ENCODE peak calls at places on chromosomes 11 and 22, in eight cellular contexts. Q, D, P, A, E, L, S and W are unnamed samples.
A peak's percentile ranks its signal among the peaks of the same experiment; 100 is the strongest.

GRCh38 chr11:65524747-65525658 is at the start of gene SCYL1:
- DNase-seq in D (peak; percentile 39), A (peak; percentile 82), P (no peak), Q (no peak), L (peak; percentile 79), E (peak; percentile 85), S (peak; percentile 12), W (peak; percentile 57)

GRCh38 chr11:134634897-134635831 is 223.1 kb upstream of the B3GAT1 start:
- DNase-seq in Q (no peak), D (no peak), E (no peak), S (no peak), A (no peak), L (no peak), P (no peak), W (no peak)

GRCh38 chr22:44046485-44047141 is 22.5 kb downstream of the PARVB start:
- DNase-seq in S (no peak), Q (no peak), L (no peak), D (no peak), A (peak; percentile 57), P (no peak), E (no peak), W (no peak)

GRCh38 chr22:31179345-31179744 is 19.4 kb downstream of the RNF185 start:
- DNase-seq in A (no peak), Q (no peak), P (peak; percentile 84), D (no peak), S (no peak), E (no peak), L (no peak), W (peak; percentile 26)

GRCh38 chr11:123973816-123974215 is 3.8 kb downstream of the OR10S1 start:
- DNase-seq in D (peak; percentile 20), E (no peak), P (peak; percentile 99), A (no peak), Q (no peak), L (no peak), S (no peak), W (peak; percentile 43)

GRCh38 chr22:42500836-42501179 is 18.8 kb downstream of the RRP7A start:
- DNase-seq in L (no peak), Q (no peak), P (no peak), E (no peak), S (no peak), D (no peak), A (peak; percentile 25), W (no peak)

GRCh38 chr11:125935056-125935455 is 10.8 kb upstream of the VSIG10L2 start:
- DNase-seq in A (no peak), S (no peak), Q (no peak), P (no peak), D (no peak), L (no peak), E (no peak), W (no peak)

GRCh38 chr11:112085822-112086421 is 634 bp downstream of the TIMM8B start:
- DNase-seq in D (no peak), L (no peak), Q (no peak), E (no peak), P (peak; percentile 13), A (no peak), S (no peak), W (no peak)

GRCh38 chr11:133414503-133414902 is 117.8 kb downstream of the OPCML start:
- DNase-seq in D (no peak), E (no peak), P (no peak), Q (no peak), L (no peak), A (no peak), S (no peak), W (no peak)

GRCh38 chr11:119585038-119585666 is 143.8 kb downstream of the NECTIN1 start:
- DNase-seq in L (no peak), E (no peak), A (no peak), P (peak; percentile 49), S (no peak), D (no peak), Q (no peak), W (no peak)

GRCh38 chr11:2154195-2154585 is 6.8 kb downstream of the INS start:
- DNase-seq in D (no peak), Q (no peak), P (no peak), E (no peak), S (no peak), A (no peak), L (no peak), W (no peak)

GRCh38 chr11:112129656-112130055 is 34.2 kb downstream of the IL18 start:
- DNase-seq in S (no peak), D (no peak), A (no peak), E (no peak), P (no peak), L (no peak), Q (no peak), W (no peak)

GRCh38 chr11:10942621-10943020 is 84.8 kb upstream of the ZBED5 start:
- DNase-seq in P (peak; percentile 61), A (no peak), L (no peak), D (no peak), Q (no peak), E (no peak), S (no peak), W (no peak)

GRCh38 chr11:75635009-75635909 is 33.6 kb downstream of the MAP6 start:
- DNase-seq in A (peak; percentile 23), P (peak; percentile 36), L (peak; percentile 61), S (no peak), Q (no peak), D (no peak), E (no peak), W (peak; percentile 39)

GRCh38 chr11:26522912-26523610 is 49.0 kb downstream of the MUC15 start:
- DNase-seq in D (no peak), P (peak; percentile 63), Q (peak; percentile 21), A (no peak), S (peak; percentile 10), L (no peak), E (no peak), W (peak; percentile 1)

GRCh38 chr11:67538306-67538705 is 15.1 kb upstream of the CABP2 start:
- DNase-seq in E (no peak), L (no peak), A (no peak), D (no peak), S (no peak), P (no peak), Q (no peak), W (no peak)

GRCh38 chr22:35961480-35961902 is 67.1 kb downstream of the RBFOX2 start:
- DNase-seq in P (peak; percentile 45), S (peak; percentile 87), A (peak; percentile 20), Q (peak; percentile 47), L (peak; percentile 75), D (no peak), E (no peak), W (peak; percentile 64)

GRCh38 chr22:49301398-49302149 is 526.1 kb downstream of the BRD1 start:
- DNase-seq in E (no peak), S (no peak), D (no peak), L (peak; percentile 46), P (no peak), A (no peak), Q (no peak), W (no peak)

GRCh38 chr22:50670513-50670912 is 2.1 kb upstream of the SHANK3 start:
- DNase-seq in Q (no peak), A (no peak), L (peak; percentile 57), S (no peak), P (no peak), E (no peak), D (no peak), W (no peak)

GRCh38 chr11:75562836-75563484 is 907 bp downstream of the SERPINH1 start:
- DNase-seq in D (no peak), Q (no peak), A (no peak), P (peak; percentile 44), E (no peak), S (peak; percentile 73), L (no peak), W (no peak)

GRCh38 chr11:45761659-45762058 is 43.3 kb upstream of the SLC35C1 start:
- DNase-seq in A (no peak), Q (no peak), D (no peak), P (no peak), S (no peak), E (no peak), L (no peak), W (no peak)
- TF ChIP-seq CTCF in A (no peak), Q (no peak), D (no peak), P (no peak), S (no peak), E (no peak), L (no peak), W (no peak)

GRCh38 chr11:57761301-57762234 is at the start of gene CTNND1:
- DNase-seq in Q (peak; percentile 84), P (peak; percentile 96), E (peak; percentile 83), S (peak; percentile 94), A (peak; percentile 84), D (peak; percentile 93), L (peak; percentile 95), W (peak; percentile 98)

GRCh38 chr11:57763568-57763967 is 2.0 kb downstream of the CTNND1 start:
- DNase-seq in P (no peak), S (no peak), E (no peak), Q (no peak), D (no peak), L (no peak), A (no peak), W (no peak)

GRCh38 chr11:57764527-57764926 is 2.9 kb downstream of the CTNND1 start:
- DNase-seq in A (no peak), L (no peak), D (no peak), Q (no peak), P (no peak), S (no peak), E (no peak), W (no peak)

GRCh38 chr11:57764972-57765371 is 3.4 kb downstream of the CTNND1 start:
- DNase-seq in P (no peak), S (no peak), L (no peak), Q (no peak), D (no peak), E (no peak), A (no peak), W (no peak)

DNA sequence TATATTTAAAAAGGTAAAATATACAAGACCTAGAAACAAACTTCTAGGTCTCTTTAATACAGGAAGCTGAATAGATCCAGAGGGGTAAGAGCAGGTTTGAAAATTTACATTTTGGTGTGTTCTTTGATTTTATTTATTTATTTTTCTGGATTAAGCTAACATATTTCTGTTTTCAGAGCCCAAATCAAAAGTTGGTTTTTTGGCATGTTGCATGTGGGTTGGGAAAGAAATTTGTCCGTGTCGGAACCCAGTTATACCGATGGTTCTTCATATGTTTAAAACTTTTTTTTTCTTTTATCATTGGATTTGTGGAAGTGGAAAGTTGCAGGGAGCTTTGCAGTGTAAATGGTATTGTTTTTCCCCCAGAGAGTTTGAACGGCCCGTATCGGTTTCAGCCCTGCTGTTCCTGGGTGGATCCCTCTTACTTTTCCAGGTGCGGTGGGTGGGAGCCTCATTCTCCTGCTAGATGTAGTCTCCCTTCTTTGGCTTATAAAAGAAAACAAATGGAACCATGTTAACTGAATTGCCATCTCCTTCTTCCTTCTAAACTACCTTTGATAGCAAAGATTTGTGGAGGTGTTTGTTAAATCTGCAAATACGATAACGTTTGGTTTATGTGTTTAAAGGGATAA is 749 bp downstream of the CTNND1 start:
- DNase-seq in L (no peak), A (no peak), S (no peak), D (no peak), P (no peak), E (no peak), Q (no peak), W (no peak)
- H3K4me3 ChIP-seq in L (peak overlapping the region; percentile 67), A (peak overlapping the region; percentile 80), S (peak overlapping the region; percentile 70), D (peak overlapping the region; percentile 76), P (peak overlapping the region; percentile 83), E (peak overlapping the region; percentile 63), Q (peak overlapping the region; percentile 90), W (peak overlapping the region; percentile 76)

GRCh38 chr11:81644239-81644840 is 1089.3 kb downstream of the FAM181B start:
- DNase-seq in E (no peak), S (no peak), P (peak; percentile 50), L (no peak), D (peak; percentile 1), Q (no peak), A (no peak), W (peak; percentile 37)
- TF ChIP-seq CTCF in E (peak; percentile 63), S (peak; percentile 36), P (peak; percentile 44), L (peak; percentile 51), D (peak; percentile 46), Q (peak; percentile 74), A (peak; percentile 61), W (peak; percentile 70)

GRCh38 chr11:78883506-78883905 is 308.8 kb upstream of the NARS2 start:
- DNase-seq in P (no peak), D (no peak), A (no peak), L (no peak), S (no peak), Q (no peak), E (no peak), W (no peak)
- H3K4me3 ChIP-seq in P (no peak overlapping the region), D (no peak overlapping the region), A (no peak overlapping the region), L (no peak overlapping the region), S (no peak overlapping the region), Q (no peak overlapping the region), E (no peak overlapping the region), W (no peak overlapping the region)